ENCODE peak calls at places on chromosomes 1 and 21, in four cellular contexts. W, Q, C and B are unnamed samples.

GRCh38 chr1:63987014-63987630 is 213.3 kb downstream of the ROR1 start:
- DNase-seq in W (peak), Q (no peak), C (no peak), B (no peak)

GRCh38 chr1:175341631-175342429 is 149.3 kb upstream of the KIAA0040 start:
- DNase-seq in W (no peak), Q (no peak), C (no peak), B (no peak)

GRCh38 chr1:159005676-159006075 is 4.0 kb upstream of the IFI16 start:
- DNase-seq in W (no peak), Q (no peak), C (no peak), B (no peak)

GRCh38 chr1:159473335-159473734 is 33.8 kb downstream of the OR10J1 start:
- DNase-seq in W (no peak), Q (no peak), C (no peak), B (no peak)

GRCh38 chr1:178516110-178516509 is 3.2 kb downstream of the TEX35 start:
- DNase-seq in W (no peak), Q (no peak), C (no peak), B (no peak)

GRCh38 chr1:187922255-187922654 is 1093.5 kb downstream of the PLA2G4A start:
- DNase-seq in W (no peak), Q (no peak), C (no peak), B (no peak)

GRCh38 chr1:45200435-45200834 is 6.0 kb downstream of the ZSWIM5 start:
- DNase-seq in W (no peak), Q (no peak), C (no peak), B (no peak)

GRCh38 chr21:35172231-35172630 is 123.1 kb upstream of the RUNX1 start:
- DNase-seq in W (no peak), Q (no peak), C (no peak), B (no peak)

GRCh38 chr1:42833981-42834380 is 12.4 kb upstream of the ZNF691 start:
- DNase-seq in W (no peak), Q (no peak), C (no peak), B (no peak)

GRCh38 chr1:166972827-166973226 is 2.5 kb downstream of the ILDR2 start:
- DNase-seq in W (no peak), Q (no peak), C (no peak), B (no peak)

GRCh38 chr1:166971252-166971651 is 4.1 kb downstream of the ILDR2 start:
- DNase-seq in W (no peak), Q (no peak), C (no peak), B (no peak)

GRCh38 chr1:166972193-166972592 is 3.1 kb downstream of the ILDR2 start:
- DNase-seq in W (no peak), Q (no peak), C (no peak), B (no peak)

GRCh38 chr1:166974647-166975345 is 544 bp downstream of the ILDR2 start:
- DNase-seq in W (no peak), Q (no peak), C (no peak), B (no peak)

GRCh38 chr1:166969074-166969677 is 6.2 kb downstream of the ILDR2 start:
- DNase-seq in W (no peak), Q (no peak), C (no peak), B (no peak)
- TF ChIP-seq POLR2A in W (no peak), Q (no peak), C (no peak), B (no peak)

DNA sequence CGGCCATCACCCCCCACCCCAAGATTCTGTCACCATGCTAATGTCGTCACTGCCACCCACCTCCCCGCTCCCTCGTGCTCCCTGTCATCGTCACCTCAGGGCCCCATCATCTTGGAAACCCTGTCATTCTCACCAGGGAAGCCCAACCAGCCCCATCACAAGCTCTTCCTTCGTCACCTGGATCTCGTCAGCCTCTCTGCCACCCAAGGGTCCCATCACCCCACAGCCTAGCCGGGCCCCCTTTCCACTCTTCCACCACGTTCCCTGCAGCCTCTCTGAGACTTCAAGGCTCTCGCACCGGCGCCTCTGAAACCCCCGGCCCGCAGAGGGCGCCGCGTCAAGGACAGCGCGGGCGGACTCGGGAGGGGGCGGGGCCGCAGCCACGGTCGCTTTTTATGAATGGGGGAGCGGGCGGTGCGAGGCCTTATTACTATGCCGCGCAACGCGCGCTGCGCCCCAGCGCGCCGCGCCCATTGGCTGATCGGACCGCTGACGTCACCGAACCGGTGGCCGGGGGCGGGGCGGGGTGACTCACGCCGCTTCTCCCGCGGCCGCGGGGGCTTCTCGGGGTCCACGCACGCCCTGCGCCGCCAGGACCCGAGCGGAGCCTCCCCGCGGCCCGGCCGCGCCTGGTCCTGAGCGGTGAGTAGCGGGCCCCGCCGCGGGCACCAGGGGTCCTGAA is at the start of gene GPR3:
- DNase-seq in W (peak), Q (peak), C (peak), B (peak)
- TF ChIP-seq POLR2A in W (peak), Q (no peak), C (no peak), B (peak)

DNA sequence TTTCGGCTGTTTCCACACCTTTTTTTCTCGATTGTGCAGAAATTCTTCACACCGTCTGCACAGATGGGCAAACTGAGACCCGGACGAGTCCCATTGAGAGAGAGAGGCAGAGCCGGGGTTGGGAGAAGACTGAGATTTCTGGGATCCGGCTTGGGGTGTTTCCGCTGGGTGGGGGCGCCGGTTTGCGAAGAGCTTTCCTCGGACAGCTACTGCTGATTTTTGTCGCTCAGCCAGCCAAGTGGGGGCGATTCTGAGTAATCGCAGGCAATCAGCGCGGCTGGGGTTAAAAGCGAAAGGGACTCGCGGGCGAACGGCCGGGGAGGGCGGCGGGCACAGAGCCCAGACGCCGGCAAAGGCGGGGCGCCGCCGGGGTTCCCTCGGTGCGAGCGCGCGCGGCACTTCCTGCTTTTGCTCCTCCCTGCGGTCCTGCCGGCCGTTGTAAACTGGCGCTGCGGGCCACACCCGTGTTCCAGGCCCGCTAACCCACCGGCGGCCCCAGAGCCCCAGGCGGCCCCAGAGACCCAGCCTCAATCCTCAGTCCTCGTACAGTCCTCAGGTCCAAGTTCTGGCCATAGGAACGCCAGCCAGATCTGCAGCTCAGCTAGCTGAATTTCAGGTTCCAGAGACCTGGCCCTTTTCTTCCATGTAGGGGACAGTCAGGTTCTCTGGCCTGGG is 32.4 kb upstream of the JUN start:
- DNase-seq in W (peak), Q (peak), C (peak), B (peak)
- TF ChIP-seq POLR2A in W (no peak), Q (peak), C (peak), B (peak)

DNA sequence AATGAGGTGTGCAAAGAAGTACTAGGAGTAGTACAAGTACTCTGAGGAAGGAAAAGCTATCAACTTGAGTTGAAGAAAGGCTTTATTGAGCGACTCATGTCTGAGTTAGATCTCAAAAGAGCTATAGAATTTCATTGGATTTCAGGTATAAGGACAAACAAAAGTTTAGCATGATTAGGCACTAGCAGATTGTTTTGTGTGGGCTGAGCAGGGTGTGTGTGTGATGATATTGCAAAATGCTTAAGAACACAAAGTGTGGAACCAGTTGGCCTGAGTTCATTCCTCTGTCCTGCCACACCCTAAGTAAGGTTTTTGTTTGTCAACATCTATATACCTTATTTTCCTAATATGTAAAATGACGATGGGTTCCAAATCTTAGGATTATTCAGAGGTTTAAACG is 158.9 kb downstream of the KCNK2 start:
- DNase-seq in W (no peak), Q (no peak), C (no peak), B (no peak)
- TF ChIP-seq POLR2A in W (no peak), Q (no peak), C (no peak), B (no peak)